ENCODE peak calls at places on chromosomes 13 and 19, in five cellular contexts. O is A172, B is H7, K is NCI-H2081, G is Kasumi-1. C is an unnamed sample.

GRCh38 chr13:98549728-98550317 is 27.1 kb downstream of the STK24 start:
- DNase-seq in O (no peak), B (no peak), K (no peak), G (no peak), C (no peak)

GRCh38 chr13:28043224-28043623 is 54.7 kb upstream of the URAD start:
- DNase-seq in O (no peak), B (no peak), K (no peak), G (no peak), C (no peak)

GRCh38 chr13:94608586-94608985 is 6.9 kb downstream of the GPR180 start:
- DNase-seq in O (no peak), B (no peak), K (no peak), G (no peak), C (no peak)

GRCh38 chr19:49677232-49677881 is at the start of gene PRMT1:
- DNase-seq in O (peak; percentile 19), B (peak; percentile 90), K (peak; percentile 38), G (no peak), C (peak; percentile 78)

GRCh38 chr13:76887070-76887563 is 912 bp upstream of the KCTD12 start:
- DNase-seq in O (no peak), B (peak; percentile 39), K (no peak), G (no peak), C (peak; percentile 66)

GRCh38 chr13:114339779-114340534 is 25.7 kb downstream of the CHAMP1 start:
- DNase-seq in O (peak; percentile 57), B (no peak), K (peak; percentile 67), G (peak; percentile 64), C (peak; percentile 61)

GRCh38 chr19:11444059-11444458 is 8.6 kb downstream of the PRKCSH start:
- DNase-seq in O (no peak), B (no peak), K (no peak), G (no peak), C (no peak)

GRCh38 chr19:31355330-31356289 is 6.4 kb upstream of the TSHZ3 start:
- DNase-seq in O (no peak), B (peak; percentile 86), K (no peak), G (no peak), C (no peak)

GRCh38 chr19:8506402-8506957 is 4.0 kb upstream of the PRAM1 start:
- DNase-seq in O (peak; percentile 35), B (peak; percentile 85), K (no peak), G (no peak), C (peak; percentile 28)

GRCh38 chr13:77981191-77981925 is 62.7 kb upstream of the EDNRB start:
- DNase-seq in O (peak; percentile 5), B (no peak), K (no peak), G (no peak), C (no peak)

GRCh38 chr13:74226791-74227475 is 92.7 kb upstream of the KLF12 start:
- DNase-seq in O (no peak), B (no peak), K (no peak), G (no peak), C (no peak)

C was measured in NCI-H146.